ENCODE peak calls at places on chromosomes 3 and 15, in six cellular contexts. One of them, this sample, is unnamed.

GRCh38 chr3:173938159-173938558 is 540.6 kb downstream of the NLGN1 start:
- DNase-seq in HCEC 1CT: peak
- DNase-seq in heart right ventricle: no peak
- DNase-seq in amniotic stem cell: peak
- DNase-seq in stimulated activated CD4-positive, alpha-beta T cell treated with anti-CD3 and anti-CD28 coated beads, Interleukin-1b, Interleukin-23, amount 100 ng/mL, for 1 hour: no peak
- DNase-seq in GM10248: no peak
- DNase-seq in this sample: no peak

GRCh38 chr15:72342385-72342784 is 22.4 kb upstream of the CELF6 start:
- DNase-seq in stimulated activated CD4-positive, alpha-beta T cell treated with anti-CD3 and anti-CD28 coated beads, Interleukin-1b, Interleukin-23, amount 100 ng/mL, for 1 hour: no peak
- DNase-seq in heart right ventricle: no peak
- DNase-seq in GM10248: no peak
- DNase-seq in amniotic stem cell: no peak
- DNase-seq in HCEC 1CT: no peak
- DNase-seq in this sample: peak

GRCh38 chr15:57784081-57784488 is 77.6 kb downstream of the POLR2M start:
- DNase-seq in heart right ventricle: peak
- DNase-seq in GM10248: no peak
- DNase-seq in stimulated activated CD4-positive, alpha-beta T cell treated with anti-CD3 and anti-CD28 coated beads, Interleukin-1b, Interleukin-23, amount 100 ng/mL, for 1 hour: no peak
- DNase-seq in amniotic stem cell: peak
- DNase-seq in HCEC 1CT: no peak
- DNase-seq in this sample: no peak

GRCh38 chr3:172341482-172342059 is 106.7 kb downstream of the GHSR start:
- DNase-seq in amniotic stem cell: no peak
- DNase-seq in HCEC 1CT: peak
- DNase-seq in stimulated activated CD4-positive, alpha-beta T cell treated with anti-CD3 and anti-CD28 coated beads, Interleukin-1b, Interleukin-23, amount 100 ng/mL, for 1 hour: no peak
- DNase-seq in heart right ventricle: no peak
- DNase-seq in GM10248: peak
- DNase-seq in this sample: no peak

GRCh38 chr3:25281041-25281842 is 146.8 kb upstream of the RARB start:
- DNase-seq in amniotic stem cell: no peak
- DNase-seq in GM10248: no peak
- DNase-seq in heart right ventricle: no peak
- DNase-seq in stimulated activated CD4-positive, alpha-beta T cell treated with anti-CD3 and anti-CD28 coated beads, Interleukin-1b, Interleukin-23, amount 100 ng/mL, for 1 hour: no peak
- DNase-seq in HCEC 1CT: no peak
- DNase-seq in this sample: no peak

GRCh38 chr15:60964527-60964926 is 264.6 kb downstream of the RORA start:
- DNase-seq in heart right ventricle: no peak
- DNase-seq in HCEC 1CT: no peak
- DNase-seq in GM10248: no peak
- DNase-seq in amniotic stem cell: no peak
- DNase-seq in stimulated activated CD4-positive, alpha-beta T cell treated with anti-CD3 and anti-CD28 coated beads, Interleukin-1b, Interleukin-23, amount 100 ng/mL, for 1 hour: no peak
- DNase-seq in this sample: no peak

GRCh38 chr3:187798126-187798525 is 52.9 kb upstream of the BCL6 start:
- DNase-seq in heart right ventricle: no peak
- DNase-seq in stimulated activated CD4-positive, alpha-beta T cell treated with anti-CD3 and anti-CD28 coated beads, Interleukin-1b, Interleukin-23, amount 100 ng/mL, for 1 hour: no peak
- DNase-seq in amniotic stem cell: no peak
- DNase-seq in HCEC 1CT: no peak
- DNase-seq in GM10248: no peak
- DNase-seq in this sample: no peak

GRCh38 chr3:124768812-124769211 is 38.6 kb downstream of the UMPS start:
- DNase-seq in HCEC 1CT: no peak
- DNase-seq in heart right ventricle: no peak
- DNase-seq in amniotic stem cell: no peak
- DNase-seq in GM10248: peak
- DNase-seq in stimulated activated CD4-positive, alpha-beta T cell treated with anti-CD3 and anti-CD28 coated beads, Interleukin-1b, Interleukin-23, amount 100 ng/mL, for 1 hour: no peak
- DNase-seq in this sample: no peak

GRCh38 chr15:68187559-68187958 is 17.6 kb downstream of the CALML4 start:
- DNase-seq in stimulated activated CD4-positive, alpha-beta T cell treated with anti-CD3 and anti-CD28 coated beads, Interleukin-1b, Interleukin-23, amount 100 ng/mL, for 1 hour: no peak
- DNase-seq in HCEC 1CT: peak
- DNase-seq in GM10248: no peak
- DNase-seq in amniotic stem cell: peak
- DNase-seq in heart right ventricle: no peak
- DNase-seq in this sample: peak

GRCh38 chr3:129690406-129690805 is 83.9 kb upstream of the PLXND1 start:
- DNase-seq in amniotic stem cell: peak
- DNase-seq in HCEC 1CT: peak
- DNase-seq in GM10248: peak
- DNase-seq in heart right ventricle: no peak
- DNase-seq in stimulated activated CD4-positive, alpha-beta T cell treated with anti-CD3 and anti-CD28 coated beads, Interleukin-1b, Interleukin-23, amount 100 ng/mL, for 1 hour: no peak
- DNase-seq in this sample: peak

GRCh38 chr3:170007031-170007663 is 30.6 kb upstream of the GPR160 start:
- DNase-seq in HCEC 1CT: peak
- DNase-seq in amniotic stem cell: no peak
- DNase-seq in heart right ventricle: no peak
- DNase-seq in GM10248: peak
- DNase-seq in stimulated activated CD4-positive, alpha-beta T cell treated with anti-CD3 and anti-CD28 coated beads, Interleukin-1b, Interleukin-23, amount 100 ng/mL, for 1 hour: no peak
- DNase-seq in this sample: no peak

GRCh38 chr15:24878153-24878552 is 76.6 kb upstream of the SNRPN start:
- DNase-seq in stimulated activated CD4-positive, alpha-beta T cell treated with anti-CD3 and anti-CD28 coated beads, Interleukin-1b, Interleukin-23, amount 100 ng/mL, for 1 hour: no peak
- DNase-seq in HCEC 1CT: no peak
- DNase-seq in GM10248: no peak
- DNase-seq in heart right ventricle: peak
- DNase-seq in amniotic stem cell: no peak
- DNase-seq in this sample: peak

GRCh38 chr3:119575507-119575906 is 3.8 kb upstream of the ADPRH start:
- DNase-seq in amniotic stem cell: no peak
- DNase-seq in GM10248: no peak
- DNase-seq in stimulated activated CD4-positive, alpha-beta T cell treated with anti-CD3 and anti-CD28 coated beads, Interleukin-1b, Interleukin-23, amount 100 ng/mL, for 1 hour: no peak
- DNase-seq in HCEC 1CT: no peak
- DNase-seq in heart right ventricle: no peak
- DNase-seq in this sample: no peak

GRCh38 chr3:13452490-13453335 is 27.4 kb upstream of the HDAC11 start:
- DNase-seq in amniotic stem cell: peak
- DNase-seq in stimulated activated CD4-positive, alpha-beta T cell treated with anti-CD3 and anti-CD28 coated beads, Interleukin-1b, Interleukin-23, amount 100 ng/mL, for 1 hour: no peak
- DNase-seq in GM10248: peak
- DNase-seq in heart right ventricle: no peak
- DNase-seq in HCEC 1CT: no peak
- DNase-seq in this sample: peak

GRCh38 chr3:155412856-155413255 is 119.4 kb upstream of the STRIT1 start:
- DNase-seq in heart right ventricle: no peak
- DNase-seq in amniotic stem cell: no peak
- DNase-seq in GM10248: no peak
- DNase-seq in stimulated activated CD4-positive, alpha-beta T cell treated with anti-CD3 and anti-CD28 coated beads, Interleukin-1b, Interleukin-23, amount 100 ng/mL, for 1 hour: no peak
- DNase-seq in HCEC 1CT: no peak
- DNase-seq in this sample: no peak

GRCh38 chr15:28082891-28083688 is 16.0 kb downstream of the OCA2 start:
- DNase-seq in HCEC 1CT: no peak
- DNase-seq in amniotic stem cell: no peak
- DNase-seq in GM10248: no peak
- DNase-seq in heart right ventricle: no peak
- DNase-seq in stimulated activated CD4-positive, alpha-beta T cell treated with anti-CD3 and anti-CD28 coated beads, Interleukin-1b, Interleukin-23, amount 100 ng/mL, for 1 hour: no peak
- DNase-seq in this sample: no peak

GRCh38 chr15:75307778-75308390 is 25.2 kb downstream of the GOLGA6D start:
- DNase-seq in stimulated activated CD4-positive, alpha-beta T cell treated with anti-CD3 and anti-CD28 coated beads, Interleukin-1b, Interleukin-23, amount 100 ng/mL, for 1 hour: no peak
- DNase-seq in HCEC 1CT: peak
- DNase-seq in GM10248: peak
- DNase-seq in heart right ventricle: peak
- DNase-seq in amniotic stem cell: no peak
- DNase-seq in this sample: peak

GRCh38 chr3:47766186-47766585 is 15.5 kb downstream of the SMARCC1 start:
- DNase-seq in stimulated activated CD4-positive, alpha-beta T cell treated with anti-CD3 and anti-CD28 coated beads, Interleukin-1b, Interleukin-23, amount 100 ng/mL, for 1 hour: no peak
- DNase-seq in heart right ventricle: no peak
- DNase-seq in GM10248: no peak
- DNase-seq in amniotic stem cell: no peak
- DNase-seq in HCEC 1CT: no peak
- DNase-seq in this sample: no peak

GRCh38 chr15:75347222-75348033 is 589 bp downstream of the NEIL1 start:
- DNase-seq in heart right ventricle: peak
- DNase-seq in GM10248: peak
- DNase-seq in amniotic stem cell: no peak
- DNase-seq in HCEC 1CT: no peak
- DNase-seq in stimulated activated CD4-positive, alpha-beta T cell treated with anti-CD3 and anti-CD28 coated beads, Interleukin-1b, Interleukin-23, amount 100 ng/mL, for 1 hour: no peak
- DNase-seq in this sample: peak

GRCh38 chr15:40511093-40511471 is 40.3 kb downstream of the CHST14 start:
- DNase-seq in amniotic stem cell: no peak
- DNase-seq in stimulated activated CD4-positive, alpha-beta T cell treated with anti-CD3 and anti-CD28 coated beads, Interleukin-1b, Interleukin-23, amount 100 ng/mL, for 1 hour: no peak
- DNase-seq in HCEC 1CT: no peak
- DNase-seq in heart right ventricle: no peak
- DNase-seq in GM10248: peak
- DNase-seq in this sample: no peak

GRCh38 chr3:108835101-108835500 is 12.5 kb downstream of the TRAT1 start:
- DNase-seq in amniotic stem cell: no peak
- DNase-seq in heart right ventricle: no peak
- DNase-seq in stimulated activated CD4-positive, alpha-beta T cell treated with anti-CD3 and anti-CD28 coated beads, Interleukin-1b, Interleukin-23, amount 100 ng/mL, for 1 hour: no peak
- DNase-seq in GM10248: no peak
- DNase-seq in HCEC 1CT: no peak
- DNase-seq in this sample: no peak

GRCh38 chr15:101348643-101349496 is 53.8 kb upstream of the SNRPA1 start:
- DNase-seq in heart right ventricle: no peak
- DNase-seq in GM10248: no peak
- DNase-seq in amniotic stem cell: no peak
- DNase-seq in HCEC 1CT: no peak
- DNase-seq in stimulated activated CD4-positive, alpha-beta T cell treated with anti-CD3 and anti-CD28 coated beads, Interleukin-1b, Interleukin-23, amount 100 ng/mL, for 1 hour: no peak
- DNase-seq in this sample: no peak

This sample was measured in head of caudate nucleus.